ENCODE peak calls at places on chromosomes 12 and 14, in six cellular contexts. O, V, R, P, X and G are unnamed samples.

GRCh38 chr14:74733241-74733640 is 20.3 kb downstream of the FCF1 start:
- DNase-seq in X (no peak), R (no peak), P (no peak), O (no peak), V (no peak), G (no peak)

GRCh38 chr12:9098115-9098452 is 17.6 kb downstream of the A2M start:
- DNase-seq in V (no peak), P (no peak), R (no peak), X (no peak), O (no peak), G (no peak)

GRCh38 chr12:101697930-101698781 is 716 bp downstream of the CHPT1 start:
- DNase-seq in V (peak; percentile 46), R (peak; percentile 52), X (no peak), O (peak; percentile 37), P (peak; percentile 22), G (peak; percentile 87)

GRCh38 chr14:68780358-68781160 is 12.3 kb downstream of the ZFP36L1 start:
- DNase-seq in P (no peak), V (peak; percentile 57), R (peak; percentile 45), X (no peak), O (no peak), G (peak; percentile 65)

GRCh38 chr14:94267352-94267751 is 25.7 kb downstream of the SERPINA10 start:
- DNase-seq in P (no peak), O (no peak), X (no peak), V (no peak), R (no peak), G (peak; percentile 23)

GRCh38 chr14:71529855-71530254 is 402.4 kb upstream of the RGS6 start:
- DNase-seq in O (no peak), V (no peak), P (no peak), X (no peak), R (no peak), G (no peak)

GRCh38 chr12:131466932-131467331 is 244.0 kb upstream of the SFSWAP start:
- DNase-seq in X (no peak), R (no peak), V (no peak), O (no peak), P (no peak), G (no peak)

GRCh38 chr14:103581954-103582703 is 19.4 kb downstream of the COA8 start:
- DNase-seq in P (no peak), X (no peak), R (no peak), O (no peak), V (no peak), G (peak; percentile 52)

GRCh38 chr14:92397140-92397815 is 74.3 kb downstream of the SLC24A4 start:
- DNase-seq in O (peak; percentile 68), X (no peak), P (no peak), V (no peak), R (no peak), G (no peak)

GRCh38 chr12:1384910-1385309 is 209.5 kb downstream of the FBXL14 start:
- DNase-seq in X (no peak), O (no peak), R (no peak), V (no peak), P (no peak), G (no peak)

GRCh38 chr12:100789146-100789545 is 5.4 kb upstream of the ANO4 start:
- DNase-seq in R (no peak), P (no peak), O (no peak), V (no peak), X (no peak), G (no peak)

GRCh38 chr12:109157986-109158385 is 41.6 kb downstream of the ACACB start:
- DNase-seq in P (no peak), V (no peak), R (no peak), X (no peak), O (no peak), G (no peak)

GRCh38 chr12:44317651-44318126 is 481.8 kb downstream of the TMEM117 start:
- DNase-seq in R (no peak), P (peak; percentile 30), O (no peak), X (no peak), V (peak; percentile 7), G (peak; percentile 52)

GRCh38 chr14:105859717-105860614 is 333.6 kb downstream of the TMEM121 start:
- DNase-seq in V (no peak), P (no peak), X (no peak), R (no peak), O (no peak), G (peak; percentile 85)

GRCh38 chr12:46386360-46386867 is 13.8 kb upstream of the SLC38A2 start:
- DNase-seq in X (no peak), V (peak; percentile 77), P (peak; percentile 94), O (no peak), R (no peak), G (no peak)

GRCh38 chr12:67590122-67590795 is 58.3 kb upstream of the DYRK2 start:
- DNase-seq in V (no peak), O (no peak), X (no peak), R (no peak), P (no peak), G (no peak)

GRCh38 chr14:59020382-59020781 is 168.1 kb upstream of the DAAM1 start:
- DNase-seq in X (no peak), R (no peak), V (peak; percentile 35), P (no peak), O (no peak), G (peak; percentile 21)

GRCh38 chr12:38880288-38880687 is 25.1 kb downstream of the CPNE8 start:
- DNase-seq in X (peak; percentile 30), P (no peak), V (no peak), O (no peak), R (no peak), G (no peak)

GRCh38 chr14:38129705-38130104 is 78.0 kb upstream of the SSTR1 start:
- DNase-seq in R (no peak), V (no peak), O (no peak), X (no peak), P (no peak), G (no peak)

GRCh38 chr14:73723799-73724621 is 9.8 kb upstream of the PNMA1 start:
- DNase-seq in P (no peak), O (peak; percentile 74), X (no peak), V (peak; percentile 85), R (peak; percentile 26), G (peak; percentile 87)

GRCh38 chr12:62250671-62251608 is 9.3 kb upstream of the USP15 start:
- DNase-seq in P (no peak), O (no peak), R (peak; percentile 52), V (no peak), X (peak; percentile 39), G (peak; percentile 58)

GRCh38 chr12:92596388-92596787 is 106.4 kb upstream of the PLEKHG7 start:
- DNase-seq in R (no peak), V (no peak), O (no peak), P (no peak), X (no peak), G (no peak)

GRCh38 chr12:48163150-48163747 is 5.9 kb upstream of the ASB8 start:
- DNase-seq in V (no peak), R (no peak), O (no peak), X (no peak), P (no peak), G (no peak)

GRCh38 chr12:62267026-62267425 is 6.8 kb downstream of the USP15 start:
- DNase-seq in O (no peak), X (no peak), V (no peak), P (no peak), R (no peak), G (no peak)

GRCh38 chr14:76011959-76012802 is 26.6 kb downstream of the IFT43 start:
- DNase-seq in X (no peak), P (no peak), V (no peak), O (no peak), R (no peak), G (no peak)

DNA sequence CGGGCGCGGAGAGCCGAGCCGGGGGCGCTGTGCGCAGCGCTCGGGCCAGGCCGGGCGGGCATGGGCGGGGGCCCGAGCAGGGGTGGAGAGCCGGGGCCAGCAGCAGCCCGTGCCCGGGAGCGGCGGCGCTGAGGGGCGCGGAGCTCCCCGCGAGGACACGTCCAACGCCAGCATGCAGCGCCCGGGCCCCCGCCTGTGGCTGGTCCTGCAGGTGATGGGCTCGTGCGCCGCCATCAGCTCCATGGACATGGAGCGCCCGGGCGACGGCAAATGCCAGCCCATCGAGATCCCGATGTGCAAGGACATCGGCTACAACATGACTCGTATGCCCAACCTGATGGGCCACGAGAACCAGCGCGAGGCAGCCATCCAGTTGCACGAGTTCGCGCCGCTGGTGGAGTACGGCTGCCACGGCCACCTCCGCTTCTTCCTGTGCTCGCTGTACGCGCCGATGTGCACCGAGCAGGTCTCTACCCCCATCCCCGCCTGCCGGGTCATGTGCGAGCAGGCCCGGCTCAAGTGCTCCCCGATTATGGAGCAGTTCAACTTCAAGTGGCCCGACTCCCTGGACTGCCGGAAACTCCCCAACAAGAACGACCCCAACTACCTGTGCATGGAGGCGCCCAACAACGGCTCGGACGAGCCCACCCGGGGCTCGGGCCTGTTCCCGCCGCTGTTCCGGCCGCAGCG is 652 bp downstream of the FZD10 start:
- DNase-seq in X (no peak), V (no peak), O (no peak), P (no peak), R (no peak), G (no peak)
- H3K4me3 ChIP-seq in X (no peak overlapping the region), V (no peak overlapping the region), O (no peak overlapping the region), P (no peak overlapping the region), R (no peak overlapping the region), G (no peak overlapping the region)

DNA sequence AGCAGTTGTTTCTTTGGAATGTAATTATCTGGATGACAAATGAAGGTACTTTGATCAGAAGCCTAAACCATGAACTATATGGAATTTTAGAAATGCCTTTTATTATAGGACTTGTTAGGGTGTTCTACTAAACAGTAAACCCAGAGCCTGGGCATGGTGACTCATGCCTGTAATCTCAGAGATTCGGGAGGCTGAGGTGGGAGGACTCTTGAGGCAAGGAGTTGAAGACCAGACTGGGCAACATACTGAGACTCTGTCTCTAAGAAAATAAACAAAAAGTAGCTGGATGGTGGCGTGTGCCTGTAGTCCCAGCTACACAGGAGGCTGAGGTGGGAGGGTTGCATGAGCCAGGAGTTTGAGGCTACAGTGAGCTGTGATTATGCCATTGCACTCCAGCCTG is 23.9 kb downstream of the PALS1 start:
- DNase-seq in V (no peak), R (no peak), X (no peak), O (no peak), P (no peak), G (peak; percentile 5)
- TF ChIP-seq MYC in V (no peak), R (no peak), X (no peak), O (no peak), P (no peak), G (no peak)

GRCh38 chr12:77232045-77232444 is 166.7 kb upstream of the E2F7 start:
- DNase-seq in R (no peak), V (no peak), O (no peak), X (no peak), P (no peak), G (no peak)
- H3K4me3 ChIP-seq in R (no peak overlapping the region), V (no peak overlapping the region), O (no peak overlapping the region), X (no peak overlapping the region), P (no peak overlapping the region), G (no peak overlapping the region)

GRCh38 chr14:61111145-61112130 is 130.4 kb downstream of the SLC38A6 start:
- DNase-seq in V (no peak), O (no peak), R (no peak), P (no peak), X (no peak), G (no peak)
- TF ChIP-seq MYC in V (no peak), O (no peak), R (no peak), P (no peak), X (no peak), G (no peak)

GRCh38 chr14:24213866-24214652 is 771 bp upstream of the CHMP4A start:
- DNase-seq in X (no peak), V (no peak), O (no peak), R (no peak), P (peak; percentile 42), G (no peak)
- H3K4me3 ChIP-seq in X (peak overlapping the region; percentile 62), V (no peak overlapping the region), O (peak overlapping the region; percentile 57), R (peak overlapping the region; percentile 85), P (peak overlapping the region; percentile 71), G (peak overlapping the region; percentile 82)